ENCODE peak calls at places on chromosomes 16 and 17, in seven cellular contexts. W, L, D, C, Y, X and R are unnamed samples.

GRCh38 chr17:73286863-73287296 is 24.9 kb downstream of the CDC42EP4 start:
- DNase-seq in L (no peak), Y (no peak), X (no peak), W (no peak), C (no peak), D (no peak), R (peak; percentile 41)

GRCh38 chr17:2837147-2837561 is 40.9 kb downstream of the RAP1GAP2 start:
- DNase-seq in L (no peak), W (no peak), C (no peak), X (no peak), Y (no peak), D (no peak), R (no peak)

GRCh38 chr16:2720719-2721633 is 952 bp upstream of the PRSS27 start:
- DNase-seq in L (peak; percentile 92), W (peak; percentile 90), D (peak; percentile 85), Y (peak; percentile 93), C (peak; percentile 74), X (peak; percentile 77), R (peak; percentile 68)

GRCh38 chr17:76986318-76986717 is 118.1 kb downstream of the MGAT5B start:
- DNase-seq in Y (no peak), C (no peak), L (no peak), D (no peak), X (no peak), W (no peak), R (no peak)

GRCh38 chr17:1865252-1866037 is 35.6 kb downstream of the RPA1 start:
- DNase-seq in L (no peak), C (no peak), D (peak; percentile 51), Y (peak; percentile 32), X (peak; percentile 85), W (no peak), R (peak; percentile 12)

GRCh38 chr17:15154618-15155017 is 110.5 kb downstream of the PMP22 start:
- DNase-seq in W (no peak), L (no peak), C (no peak), D (no peak), X (peak; percentile 40), Y (no peak), R (peak; percentile 3)

GRCh38 chr17:4607261-4607731 is 23.0 kb downstream of the SMTNL2 start:
- DNase-seq in Y (no peak), D (no peak), W (no peak), X (no peak), C (no peak), L (peak; percentile 33), R (no peak)

GRCh38 chr17:82748756-82749155 is 3.1 kb upstream of the TBCD start:
- DNase-seq in D (no peak), C (no peak), X (no peak), W (no peak), Y (no peak), L (no peak), R (no peak)

GRCh38 chr17:19979917-19980770 is 2.5 kb upstream of the AKAP10 start:
- DNase-seq in L (peak; percentile 98), X (no peak), D (no peak), C (no peak), W (no peak), Y (no peak), R (no peak)

GRCh38 chr17:8807070-8807550 is 7.9 kb upstream of the MFSD6L start:
- DNase-seq in L (peak; percentile 23), X (no peak), D (peak; percentile 6), Y (peak; percentile 42), C (no peak), W (no peak), R (no peak)

GRCh38 chr16:31355701-31356100 is 725 bp downstream of the ITGAX start:
- DNase-seq in W (no peak), L (no peak), Y (no peak), X (no peak), C (no peak), D (no peak), R (no peak)

GRCh38 chr17:44091200-44091997 is 20.9 kb downstream of the G6PC3 start:
- DNase-seq in L (no peak), X (no peak), Y (no peak), C (no peak), D (no peak), W (no peak), R (no peak)

GRCh38 chr17:44086364-44087311 is 16.1 kb downstream of the G6PC3 start:
- DNase-seq in L (peak; percentile 89), W (peak; percentile 56), X (peak; percentile 45), D (peak; percentile 98), C (no peak), Y (peak; percentile 97), R (peak; percentile 98)

GRCh38 chr17:44084921-44085320 is 14.4 kb downstream of the G6PC3 start:
- DNase-seq in D (no peak), Y (no peak), X (no peak), W (no peak), C (no peak), L (no peak), R (no peak)

GRCh38 chr17:44087319-44087718 is 16.8 kb downstream of the G6PC3 start:
- DNase-seq in Y (no peak), W (no peak), X (no peak), D (no peak), C (no peak), L (peak; percentile 67), R (no peak)

DNA sequence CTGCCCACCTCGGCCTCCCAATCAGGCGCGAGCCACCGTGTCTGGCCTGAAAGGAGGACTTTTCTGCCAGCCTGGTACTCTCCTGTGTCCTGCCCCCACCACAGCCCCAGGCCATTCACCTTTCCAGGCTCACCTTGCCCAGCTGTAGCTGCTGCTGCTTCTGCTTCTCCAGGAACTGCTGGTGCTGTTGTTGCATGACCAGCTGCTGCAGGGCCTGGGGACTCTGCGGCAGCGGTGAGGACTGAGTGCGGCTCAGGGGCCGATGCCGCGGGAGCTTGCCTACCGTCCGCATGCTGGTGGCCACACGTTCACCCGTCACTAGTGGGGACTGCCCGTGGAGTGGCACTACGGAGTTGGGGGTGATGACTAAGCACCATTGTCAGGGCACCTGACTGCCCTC is 17.7 kb downstream of the G6PC3 start:
- DNase-seq in W (no peak), X (no peak), C (no peak), D (no peak), Y (no peak), L (no peak), R (no peak)
- H4K8ac ChIP-seq in W (no peak overlapping the region), X (no peak overlapping the region), C (peak overlapping the region; percentile 60), D (no peak overlapping the region), Y (no peak overlapping the region), L (no peak overlapping the region), R (no peak overlapping the region)

GRCh38 chr17:32673964-32674363 is 187.2 kb downstream of the CDK5R1 start:
- DNase-seq in Y (peak; percentile 14), L (no peak), W (no peak), D (no peak), C (no peak), X (peak; percentile 94), R (no peak)
- H4K8ac ChIP-seq in Y (no peak overlapping the region), L (no peak overlapping the region), W (no peak overlapping the region), D (no peak overlapping the region), C (no peak overlapping the region), X (no peak overlapping the region), R (no peak overlapping the region)

GRCh38 chr16:19027416-19027815 is 40.0 kb upstream of the COQ7 start:
- DNase-seq in D (no peak), W (no peak), Y (no peak), X (no peak), C (no peak), L (no peak), R (no peak)
- H4K8ac ChIP-seq in D (no peak overlapping the region), W (no peak overlapping the region), Y (no peak overlapping the region), X (no peak overlapping the region), C (no peak overlapping the region), L (no peak overlapping the region), R (no peak overlapping the region)

GRCh38 chr16:19859166-19859565 is 25.5 kb downstream of the GPRC5B start:
- DNase-seq in C (no peak), D (no peak), Y (no peak), L (no peak), W (no peak), X (peak; percentile 65), R (no peak)
- H4K8ac ChIP-seq in C (no peak overlapping the region), D (no peak overlapping the region), Y (no peak overlapping the region), L (no peak overlapping the region), W (no peak overlapping the region), X (no peak overlapping the region), R (no peak overlapping the region)

GRCh38 chr16:57988929-57989328 is 11.5 kb downstream of the ZNF319 start:
- DNase-seq in W (no peak), D (no peak), Y (no peak), X (no peak), C (no peak), L (peak; percentile 26), R (no peak)

GRCh38 chr16:57987441-57988177 is 12.9 kb downstream of the ZNF319 start:
- DNase-seq in Y (no peak), W (no peak), X (no peak), C (no peak), L (no peak), D (no peak), R (no peak)

GRCh38 chr16:57985204-57986121 is 14.5 kb upstream of the CNGB1 start:
- DNase-seq in Y (peak; percentile 30), L (peak; percentile 36), C (no peak), X (peak; percentile 32), D (peak; percentile 13), W (no peak), R (no peak)

GRCh38 chr16:57984443-57985203 is 13.7 kb upstream of the CNGB1 start:
- DNase-seq in L (peak; percentile 98), C (peak; percentile 93), X (peak; percentile 90), D (peak; percentile 75), W (peak; percentile 95), Y (peak; percentile 97), R (peak; percentile 62)

GRCh38 chr16:57986196-57986595 is 14.3 kb downstream of the ZNF319 start:
- DNase-seq in W (no peak), L (no peak), X (no peak), C (no peak), D (no peak), Y (no peak), R (no peak)
- H4K8ac ChIP-seq in W (no peak overlapping the region), L (no peak overlapping the region), X (no peak overlapping the region), C (no peak overlapping the region), D (no peak overlapping the region), Y (no peak overlapping the region), R (no peak overlapping the region)

DNA sequence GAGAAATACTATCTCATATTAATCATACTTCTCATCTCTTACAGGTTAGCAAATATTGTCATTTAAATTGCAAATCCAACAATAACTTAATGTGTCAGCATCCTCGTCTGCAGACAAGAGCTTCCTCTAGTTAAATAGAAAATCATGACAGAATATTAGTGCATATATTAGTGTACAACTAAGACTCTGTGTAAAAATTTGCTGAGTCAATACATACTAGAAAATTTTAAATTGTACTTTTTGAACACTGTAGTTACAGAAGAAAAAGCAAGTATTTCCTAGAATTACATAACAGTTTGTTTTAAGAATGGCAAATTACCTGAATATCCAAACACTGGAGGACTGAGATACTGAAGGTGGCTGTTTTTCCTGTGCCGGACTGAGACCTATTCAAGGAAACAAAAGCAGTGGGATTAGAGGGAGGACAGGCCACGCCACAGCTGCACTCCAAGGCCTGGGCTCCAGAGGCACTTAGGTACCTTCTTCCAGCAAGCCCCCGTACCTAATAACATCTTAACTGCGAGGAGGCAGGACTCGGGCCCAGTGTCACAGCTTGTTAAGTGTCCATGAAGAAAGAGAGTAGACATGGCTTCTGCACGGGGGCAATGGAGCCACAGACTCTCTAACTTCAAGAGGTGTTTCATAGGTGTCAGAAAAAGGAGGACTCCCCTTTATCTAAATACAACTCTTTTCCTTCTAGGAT is 5.3 kb downstream of the EIF4A3 start:
- DNase-seq in W (no peak), D (no peak), Y (no peak), L (no peak), X (peak; percentile 11), C (no peak), R (no peak)
- H4K8ac ChIP-seq in W (no peak overlapping the region), D (no peak overlapping the region), Y (no peak overlapping the region), L (no peak overlapping the region), X (no peak overlapping the region), C (no peak overlapping the region), R (no peak overlapping the region)